ENCODE peak calls at places on chromosomes 1 and 21, in five cellular contexts. B, J, N, I and H are unnamed samples.

GRCh38 chr1:174051956-174052355 is 29.8 kb upstream of the RC3H1 start:
- DNase-seq in B (no peak), J (peak; percentile 14), N (no peak), I (no peak), H (no peak)

GRCh38 chr1:22918644-22919043 is 54.0 kb downstream of the LACTBL1 start:
- DNase-seq in B (no peak), J (no peak), N (no peak), I (no peak), H (no peak)

GRCh38 chr1:220879509-220880366 is 495 bp downstream of the HLX start:
- DNase-seq in B (no peak), J (peak; percentile 84), N (no peak), I (peak; percentile 15), H (no peak)

GRCh38 chr1:161864577-161864976 is 98.5 kb downstream of the ATF6 start:
- DNase-seq in B (no peak), J (no peak), N (peak; percentile 11), I (no peak), H (no peak)

GRCh38 chr1:116501870-116502244 is 69.0 kb downstream of the CD58 start:
- DNase-seq in B (no peak), J (no peak), N (no peak), I (no peak), H (no peak)

GRCh38 chr1:37486680-37487618 is 12.6 kb downstream of the ZC3H12A start:
- DNase-seq in B (peak; percentile 78), J (peak; percentile 86), N (peak; percentile 65), I (no peak), H (no peak)

GRCh38 chr1:197733324-197733723 is 42.0 kb downstream of the DENND1B start:
- DNase-seq in B (no peak), J (no peak), N (no peak), I (no peak), H (no peak)

GRCh38 chr1:201389066-201389465 is 10.1 kb downstream of the LAD1 start:
- DNase-seq in B (no peak), J (no peak), N (no peak), I (no peak), H (no peak)

GRCh38 chr21:46542588-46543092 is 62.2 kb downstream of the S100B start:
- DNase-seq in B (no peak), J (no peak), N (no peak), I (no peak), H (no peak)

GRCh38 chr1:60265560-60266535 is 192.3 kb upstream of the C1orf87 start:
- DNase-seq in B (no peak), J (peak; percentile 45), N (peak; percentile 73), I (no peak), H (no peak)

GRCh38 chr1:207050768-207051614 is at the start of gene YOD1:
- DNase-seq in B (peak; percentile 88), J (peak; percentile 92), N (peak; percentile 88), I (peak; percentile 93), H (peak; percentile 73)

GRCh38 chr1:215569987-215570824 is 3.1 kb downstream of the KCTD3 start:
- DNase-seq in B (no peak), J (peak; percentile 16), N (peak; percentile 15), I (no peak), H (no peak)

GRCh38 chr1:901108-901859 is 22.4 kb upstream of the SAMD11 start:
- DNase-seq in B (no peak), J (no peak), N (no peak), I (no peak), H (no peak)

GRCh38 chr1:153774780-153775431 is at the start of gene SLC27A3:
- DNase-seq in B (no peak), J (peak; percentile 79), N (no peak), I (peak; percentile 74), H (no peak)

GRCh38 chr1:35708179-35708891 is 10.3 kb downstream of the C1orf216 start:
- DNase-seq in B (no peak), J (no peak), N (peak; percentile 6), I (peak; percentile 90), H (no peak)

GRCh38 chr1:110672753-110673108 is 2.0 kb downstream of the KCNA3 start:
- DNase-seq in B (peak; percentile 43), J (no peak), N (no peak), I (no peak), H (no peak)

GRCh38 chr1:152413909-152414308 is at the start of gene CRNN:
- DNase-seq in B (no peak), J (no peak), N (no peak), I (no peak), H (no peak)

GRCh38 chr1:58432813-58433668 is 113.5 kb downstream of the OMA1 start:
- DNase-seq in B (no peak), J (peak; percentile 73), N (no peak), I (no peak), H (no peak)

GRCh38 chr1:65813956-65814355 is 21.3 kb downstream of the PDE4B start:
- DNase-seq in B (no peak), J (no peak), N (no peak), I (peak; percentile 89), H (no peak)

GRCh38 chr1:30919025-30919881 is 10.7 kb upstream of the SDC3 start:
- DNase-seq in B (no peak), J (peak; percentile 29), N (peak; percentile 78), I (no peak), H (no peak)

GRCh38 chr1:236835491-236835890 is 40.4 kb downstream of the MTR start:
- DNase-seq in B (no peak), J (no peak), N (peak; percentile 89), I (no peak), H (no peak)

GRCh38 chr1:32816676-32817158 is 441 bp downstream of the YARS1 start:
- DNase-seq in B (no peak), J (peak; percentile 59), N (no peak), I (peak; percentile 12), H (no peak)

GRCh38 chr1:54965624-54966340 is 14.6 kb upstream of the TMEM61 start:
- DNase-seq in B (no peak), J (peak; percentile 12), N (peak; percentile 79), I (no peak), H (no peak)

GRCh38 chr1:25795227-25795626 is 4.8 kb upstream of the SELENON start:
- DNase-seq in B (no peak), J (no peak), N (no peak), I (no peak), H (no peak)

GRCh38 chr1:64295136-64295535 is 91.7 kb downstream of the UBE2U start:
- DNase-seq in B (no peak), J (no peak), N (peak; percentile 16), I (no peak), H (no peak)

GRCh38 chr1:109815809-109816791 is 52.4 kb upstream of the EPS8L3 start:
- DNase-seq in B (no peak), J (no peak), N (no peak), I (no peak), H (peak; percentile 12)

GRCh38 chr1:244226440-244226839 is 175.4 kb downstream of the ZBTB18 start:
- DNase-seq in B (no peak), J (no peak), N (peak; percentile 59), I (no peak), H (no peak)

GRCh38 chr21:42140196-42140934 is 69.2 kb downstream of the UMODL1 start:
- DNase-seq in B (no peak), J (no peak), N (no peak), I (no peak), H (no peak)

GRCh38 chr1:47997289-47998200 is at the start of gene TRABD2B:
- DNase-seq in B (peak; percentile 41), J (peak; percentile 94), N (peak; percentile 72), I (peak; percentile 41), H (no peak)

GRCh38 chr1:71850515-71850914 is 431.8 kb downstream of the NEGR1 start:
- DNase-seq in B (no peak), J (no peak), N (no peak), I (no peak), H (no peak)